ENCODE peak calls at places on chromosomes 12 and 14, in five cellular contexts. Q is tibial artery, D is NB4, Z is left lung, U is cardiac muscle cell. N is an unnamed sample.

GRCh38 chr14:67207810-67208209 is 18.6 kb downstream of the GARIN2 start:
- DNase-seq in Z (no peak), Q (no peak), U (no peak), D (no peak), N (no peak)

GRCh38 chr12:94282675-94283074 is 134.3 kb downstream of the PLXNC1 start:
- DNase-seq in Q (no peak), D (no peak), Z (peak), U (peak), N (peak)

GRCh38 chr12:57001448-57001906 is 4.9 kb downstream of the ZBTB39 start:
- DNase-seq in U (peak), D (peak), Q (no peak), Z (no peak), N (peak)

GRCh38 chr12:54201001-54201794 is 12.4 kb upstream of the SMUG1 start:
- DNase-seq in Q (peak), Z (peak), U (peak), D (peak), N (peak)

GRCh38 chr12:124445826-124446225 is 121.6 kb downstream of the NCOR2 start:
- DNase-seq in D (no peak), U (no peak), Z (peak), Q (no peak), N (no peak)

GRCh38 chr14:39023939-39024871 is 78.8 kb downstream of the SEC23A start:
- DNase-seq in D (no peak), U (no peak), Z (no peak), Q (no peak), N (no peak)

GRCh38 chr14:92122351-92122677 is 545 bp downstream of the CPSF2 start:
- DNase-seq in U (peak), Q (no peak), D (peak), Z (no peak), N (peak)

GRCh38 chr14:96272777-96273471 is 16.9 kb downstream of the BDKRB1 start:
- DNase-seq in D (no peak), U (no peak), Z (no peak), Q (no peak), N (no peak)

GRCh38 chr12:109436181-109436546 is 40.9 kb downstream of the KCTD10 start:
- DNase-seq in Z (no peak), U (no peak), D (no peak), Q (no peak), N (no peak)

DNA sequence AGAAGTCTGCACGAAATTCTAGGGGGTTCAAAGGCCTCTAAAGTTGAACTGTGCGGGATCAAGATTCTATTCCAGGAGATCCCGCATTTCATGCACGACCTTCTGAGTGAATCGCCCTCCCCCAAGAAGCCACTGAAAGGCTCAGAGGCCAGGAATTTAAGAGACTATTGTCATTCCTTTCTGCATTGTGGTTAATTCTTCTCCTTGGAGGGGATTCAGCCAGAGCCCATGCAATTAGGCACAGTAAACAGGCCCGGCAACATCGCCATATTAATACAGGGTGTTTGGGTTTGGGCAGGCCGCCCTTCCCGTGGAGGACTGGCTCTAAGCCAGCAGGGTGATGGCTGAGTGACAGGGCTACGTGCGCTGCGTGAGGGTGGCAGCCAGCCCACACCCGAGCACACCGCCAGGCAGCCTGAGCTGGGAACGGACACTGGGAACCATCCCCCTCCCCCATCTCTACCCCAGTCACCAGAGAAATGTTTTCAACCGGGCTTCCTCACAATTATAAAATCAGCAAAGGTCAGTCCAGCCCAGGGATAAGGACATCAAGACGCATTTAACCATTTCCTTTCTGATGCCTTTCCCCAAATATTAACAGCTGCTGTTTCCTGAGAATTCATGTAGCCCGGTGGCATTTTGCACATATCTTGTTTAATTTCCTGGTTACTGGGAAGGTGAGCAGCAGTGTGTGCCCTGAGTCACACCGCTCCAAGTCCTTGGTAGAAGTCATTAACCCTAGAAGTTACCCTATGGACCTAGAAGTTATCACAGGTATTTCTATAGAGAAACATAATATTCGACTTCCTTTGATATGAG is 12.5 kb downstream of the EGLN3 start:
- DNase-seq in U (peak), Z (peak), Q (peak), D (no peak), N (no peak)
- TF ChIP-seq CTCF in U (no peak), Z (no peak), Q (no peak), D (no peak), N (no peak)

DNA sequence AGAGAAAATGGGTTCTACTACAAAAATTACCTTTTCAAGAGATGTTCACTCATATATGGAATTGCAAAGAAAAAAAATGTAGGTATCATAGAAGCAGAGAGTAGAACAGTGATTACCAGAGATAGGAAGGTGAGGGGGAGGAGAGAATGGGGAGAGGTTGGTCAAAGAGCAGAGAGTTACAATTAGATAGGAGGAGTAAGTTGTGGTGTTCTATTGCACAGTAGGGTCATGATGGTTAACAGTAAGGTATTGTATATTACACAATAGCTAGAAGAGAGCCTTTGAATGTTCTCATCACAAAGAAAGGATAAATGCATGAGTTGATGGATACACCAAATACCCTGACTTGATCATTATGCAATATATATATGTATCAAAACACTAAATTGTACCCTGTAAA is 145.8 kb downstream of the TMEM117 start:
- DNase-seq in D (no peak), Q (no peak), U (no peak), Z (no peak), N (no peak)
- H3K4me3 ChIP-seq in D (no peak), Q (no peak), U (no peak), Z (no peak), N (no peak)

DNA sequence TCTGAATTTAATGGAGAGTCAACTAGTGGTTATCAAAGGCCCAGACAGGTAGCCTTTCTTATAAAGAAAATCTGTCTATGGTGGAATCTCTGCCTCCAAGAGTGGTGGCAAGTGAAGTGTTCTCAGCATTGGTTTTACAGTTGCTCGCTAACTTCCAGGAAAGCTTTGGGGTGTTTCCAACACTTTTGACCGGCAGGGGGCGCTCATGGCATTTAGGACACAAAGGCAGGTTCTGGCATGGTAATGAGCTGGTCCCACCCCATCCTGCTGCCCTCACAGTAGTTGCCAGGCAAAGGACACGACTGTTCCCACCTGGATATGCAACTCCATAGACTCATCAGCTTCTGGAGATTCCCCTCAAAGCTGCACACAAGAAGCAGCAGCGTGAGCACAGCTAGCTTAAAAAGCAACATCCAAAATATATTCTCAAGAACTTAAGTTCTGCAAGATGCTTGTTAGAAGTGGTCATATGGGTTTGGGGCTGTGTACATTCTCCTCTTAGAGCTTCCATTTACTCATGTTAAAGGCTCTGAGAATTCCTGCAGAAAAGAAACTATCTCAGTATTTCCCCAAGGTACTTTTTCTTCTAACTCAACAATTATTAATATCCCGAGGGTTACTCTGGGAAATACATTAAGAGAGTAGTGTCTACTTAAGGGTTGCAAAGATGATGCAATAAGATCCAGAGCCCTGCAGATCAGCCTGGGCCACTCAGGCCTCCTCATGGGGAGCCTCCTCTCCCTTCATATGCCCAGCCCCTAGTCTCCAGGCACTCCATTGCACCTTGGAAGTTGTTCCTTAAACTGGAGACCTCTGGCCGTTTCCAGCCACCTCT is 14.8 kb downstream of the PROX2 start:
- DNase-seq in Q (peak), U (peak), Z (peak), D (peak), N (peak)
- TF ChIP-seq CTCF in Q (peak), U (peak), Z (peak), D (peak), N (peak)

GRCh38 chr14:22626590-22626989 is 17.6 kb downstream of the OR6J1 start:
- DNase-seq in U (no peak), Q (no peak), Z (no peak), D (no peak), N (no peak)
- H3K4me3 ChIP-seq in U (no peak), Q (no peak), Z (no peak), D (no peak), N (no peak)

GRCh38 chr12:72272731-72273498 is 745 bp downstream of the TRHDE start:
- DNase-seq in U (peak), Z (peak), D (no peak), Q (peak), N (no peak)
- TF ChIP-seq CTCF in U (no peak), Z (no peak), D (no peak), Q (no peak), N (no peak)

GRCh38 chr14:21748869-21749303 is 75.3 kb upstream of the OR4E1 start:
- DNase-seq in Z (no peak), U (peak), Q (no peak), D (peak), N (peak)

GRCh38 chr14:21749306-21749868 is 75.8 kb upstream of the OR4E1 start:
- DNase-seq in Z (no peak), Q (no peak), D (no peak), U (no peak), N (no peak)
- H3K4me3 ChIP-seq in Z (no peak), Q (no peak), D (no peak), U (no peak), N (no peak)

GRCh38 chr12:16685107-16685506 is 79.1 kb upstream of the LMO3 start:
- DNase-seq in Z (no peak), U (peak), Q (no peak), D (no peak), N (no peak)
- TF ChIP-seq CTCF in Z (no peak), U (peak), Q (peak), D (no peak), N (peak)

DNA sequence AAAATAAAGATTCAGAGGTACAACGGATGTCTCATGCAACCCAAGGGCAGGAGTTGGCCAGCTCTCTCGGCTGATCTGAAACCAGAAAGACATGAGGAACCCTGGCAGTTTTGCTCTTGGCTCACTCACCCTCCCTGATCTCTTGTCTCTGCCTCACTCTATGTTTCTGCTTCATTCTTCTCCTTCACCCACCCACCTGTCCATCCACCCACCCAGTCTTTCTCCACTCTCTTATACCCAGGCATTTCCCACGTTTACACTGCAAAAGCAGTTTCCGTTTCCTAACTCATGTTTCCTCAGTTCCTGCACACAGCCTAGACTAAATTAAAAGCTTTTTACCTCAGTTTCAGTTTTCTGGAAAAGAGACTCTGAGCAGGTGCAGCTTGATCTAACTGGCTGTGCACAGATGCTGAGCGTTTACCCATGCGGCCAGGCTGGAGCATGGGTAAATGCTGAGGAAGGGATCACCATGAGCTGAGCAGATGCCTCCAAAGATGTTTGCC is 157.6 kb downstream of the PRKCH start:
- DNase-seq in D (no peak), Q (no peak), U (no peak), Z (no peak), N (peak)
- H3K4me3 ChIP-seq in D (no peak), Q (no peak), U (no peak), Z (no peak), N (peak)

GRCh38 chr12:15592934-15593333 is 196.3 kb downstream of the EPS8 start:
- DNase-seq in D (no peak), Q (no peak), U (peak), Z (no peak), N (no peak)
- TF ChIP-seq CTCF in D (no peak), Q (no peak), U (peak), Z (no peak), N (no peak)

GRCh38 chr12:45774508-45775162 is 45.1 kb downstream of the ARID2 start:
- DNase-seq in Z (no peak), Q (no peak), U (no peak), D (no peak), N (no peak)
- H3K4me3 ChIP-seq in Z (no peak), Q (no peak), U (no peak), D (no peak), N (no peak)

N was measured in GM12865.